ENCODE peak calls at places on chromosomes 5 and 9, in ten cellular contexts. B is right lobe of liver, T is transverse colon, A is upper lobe of left lung, S is lower leg skin, D is heart left ventricle, W is gastrocnemius medialis, R is ovary, K is prostate gland, Q is H54. E is an unnamed sample.

GRCh38 chr5:3606121-3606831 is 10.6 kb downstream of the IRX1 start:
- DNase-seq in B (no peak), T (no peak), A (peak), S (no peak), D (no peak), W (no peak), R (no peak), K (no peak), Q (no peak), E (no peak)

GRCh38 chr5:178237431-178238312 is 5.1 kb upstream of the PHYKPL start:
- DNase-seq in B (peak), T (peak), A (no peak), S (no peak), D (no peak), W (no peak), R (no peak), K (no peak), Q (no peak), E (no peak)

GRCh38 chr9:69036319-69036718 is 767 bp downstream of the FXN start:
- DNase-seq in B (no peak), T (peak), A (no peak), S (no peak), D (no peak), W (no peak), R (no peak), K (no peak), Q (no peak), E (no peak)

GRCh38 chr5:15683332-15683731 is 183.4 kb downstream of the FBXL7 start:
- DNase-seq in B (peak), T (peak), A (no peak), S (no peak), D (peak), W (no peak), R (no peak), K (no peak), Q (no peak), E (no peak)

GRCh38 chr5:68343421-68343826 is 127.9 kb downstream of the PIK3R1 start:
- DNase-seq in B (no peak), T (no peak), A (no peak), S (peak), D (peak), W (peak), R (peak), K (peak), Q (peak), E (no peak)

GRCh38 chr9:88574993-88575392 is 40.0 kb downstream of the NXNL2 start:
- DNase-seq in B (no peak), T (no peak), A (no peak), S (no peak), D (no peak), W (no peak), R (no peak), K (no peak), Q (no peak), E (no peak)

GRCh38 chr5:94199566-94199965 is 418.8 kb downstream of the KIAA0825 start:
- DNase-seq in B (no peak), T (no peak), A (no peak), S (no peak), D (no peak), W (no peak), R (no peak), K (no peak), Q (no peak), E (no peak)

GRCh38 chr5:98787131-98787719 is 13.8 kb downstream of the RGMB start:
- DNase-seq in B (no peak), T (no peak), A (no peak), S (no peak), D (no peak), W (peak), R (no peak), K (no peak), Q (no peak), E (no peak)

GRCh38 chr9:137972355-137972987 is 94.9 kb downstream of the CACNA1B start:
- DNase-seq in B (no peak), T (no peak), A (peak), S (no peak), D (no peak), W (no peak), R (no peak), K (no peak), Q (no peak), E (no peak)

GRCh38 chr5:37771731-37772130 is 68.1 kb downstream of the GDNF start:
- DNase-seq in B (no peak), T (no peak), A (no peak), S (no peak), D (no peak), W (no peak), R (no peak), K (no peak), Q (peak), E (no peak)

GRCh38 chr9:70677336-70677735 is 262.9 kb upstream of the KLF9 start:
- DNase-seq in B (no peak), T (no peak), A (no peak), S (no peak), D (no peak), W (no peak), R (no peak), K (no peak), Q (no peak), E (no peak)

GRCh38 chr9:88987646-88988045 is 3.6 kb upstream of the S1PR3 start:
- DNase-seq in B (no peak), T (no peak), A (no peak), S (no peak), D (no peak), W (no peak), R (no peak), K (no peak), Q (no peak), E (no peak)

GRCh38 chr5:9715891-9716335 is 85.8 kb upstream of the TAS2R1 start:
- DNase-seq in B (no peak), T (no peak), A (no peak), S (no peak), D (no peak), W (no peak), R (no peak), K (no peak), Q (no peak), E (no peak)

GRCh38 chr9:127898433-127899199 is 787 bp downstream of the ST6GALNAC6 start:
- DNase-seq in B (no peak), T (peak), A (peak), S (no peak), D (no peak), W (no peak), R (peak), K (no peak), Q (no peak), E (no peak)

GRCh38 chr9:74681901-74682300 is 184.8 kb downstream of the RORB start:
- DNase-seq in B (no peak), T (no peak), A (no peak), S (no peak), D (no peak), W (no peak), R (no peak), K (no peak), Q (no peak), E (no peak)

GRCh38 chr5:140348104-140348503 is 1.7 kb upstream of the HBEGF start:
- DNase-seq in B (no peak), T (peak), A (no peak), S (no peak), D (no peak), W (no peak), R (no peak), K (peak), Q (no peak), E (no peak)

GRCh38 chr5:141199359-141200235 is at the start of gene PCDHB11:
- DNase-seq in B (no peak), T (no peak), A (no peak), S (no peak), D (no peak), W (no peak), R (no peak), K (no peak), Q (peak), E (no peak)

GRCh38 chr5:177276886-177277285 is 26.6 kb downstream of the RAB24 start:
- DNase-seq in B (no peak), T (no peak), A (no peak), S (no peak), D (no peak), W (no peak), R (no peak), K (no peak), Q (no peak), E (no peak)

GRCh38 chr5:121559832-121560231 is 291.9 kb upstream of the FTMT start:
- DNase-seq in B (no peak), T (no peak), A (no peak), S (no peak), D (no peak), W (no peak), R (no peak), K (no peak), Q (no peak), E (no peak)

GRCh38 chr5:127844631-127845030 is 141.4 kb downstream of the CCDC192 start:
- DNase-seq in B (no peak), T (peak), A (no peak), S (no peak), D (peak), W (no peak), R (no peak), K (peak), Q (no peak), E (no peak)

GRCh38 chr5:87645241-87645640 is 232.5 kb upstream of the CCNH start:
- DNase-seq in B (no peak), T (no peak), A (no peak), S (no peak), D (no peak), W (no peak), R (no peak), K (no peak), Q (no peak), E (no peak)

GRCh38 chr5:87650284-87650683 is 237.6 kb upstream of the CCNH start:
- DNase-seq in B (no peak), T (no peak), A (no peak), S (no peak), D (no peak), W (no peak), R (no peak), K (no peak), Q (no peak), E (no peak)

GRCh38 chr5:87653242-87653641 is 240.5 kb upstream of the CCNH start:
- DNase-seq in B (no peak), T (no peak), A (no peak), S (no peak), D (no peak), W (no peak), R (no peak), K (no peak), Q (no peak), E (no peak)

GRCh38 chr5:87649455-87649854 is 236.7 kb upstream of the CCNH start:
- DNase-seq in B (no peak), T (no peak), A (no peak), S (no peak), D (no peak), W (no peak), R (no peak), K (no peak), Q (no peak), E (no peak)
- TF ChIP-seq POLR2A in B (no peak), T (no peak), A (no peak), S (no peak), D (no peak), W (no peak), R (no peak), K (no peak), Q (no peak), E (no peak)

GRCh38 chr9:134284741-134285140 is 41.5 kb upstream of the RXRA start:
- DNase-seq in B (no peak), T (no peak), A (no peak), S (no peak), D (no peak), W (no peak), R (no peak), K (no peak), Q (no peak), E (no peak)

GRCh38 chr9:134283111-134283515 is 43.1 kb upstream of the RXRA start:
- DNase-seq in B (peak), T (peak), A (peak), S (peak), D (peak), W (peak), R (peak), K (peak), Q (no peak), E (no peak)

GRCh38 chr9:134283692-134284265 is 42.5 kb upstream of the RXRA start:
- DNase-seq in B (no peak), T (no peak), A (peak), S (no peak), D (no peak), W (no peak), R (no peak), K (no peak), Q (no peak), E (no peak)

GRCh38 chr9:134285215-134285845 is 40.9 kb upstream of the RXRA start:
- DNase-seq in B (no peak), T (no peak), A (peak), S (no peak), D (no peak), W (no peak), R (no peak), K (no peak), Q (no peak), E (no peak)

DNA sequence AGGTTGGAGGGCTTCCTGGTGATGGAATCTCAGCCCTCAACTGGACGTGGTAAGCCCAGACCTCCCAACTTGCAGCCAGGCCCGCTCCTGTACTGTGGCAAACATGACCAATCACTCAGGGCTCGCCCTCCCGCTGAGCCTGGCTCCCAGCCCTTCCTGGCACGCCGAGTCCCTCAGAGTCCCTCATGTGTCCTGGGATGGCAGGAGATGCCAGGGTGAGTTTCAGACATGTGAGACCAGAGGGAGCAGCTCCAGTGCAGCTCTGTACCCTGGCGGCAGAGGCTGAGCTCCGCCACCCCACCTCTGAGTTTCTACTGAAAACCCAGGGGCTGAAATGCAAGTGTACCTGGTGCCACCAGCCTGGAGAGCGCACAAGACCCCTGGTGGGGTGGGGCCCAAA is 42.0 kb upstream of the RXRA start:
- DNase-seq in B (peak), T (no peak), A (no peak), S (no peak), D (peak), W (peak), R (no peak), K (peak), Q (peak), E (no peak)
- TF ChIP-seq POLR2A in B (no peak), T (no peak), A (no peak), S (no peak), D (no peak), W (no peak), R (no peak), K (no peak), Q (no peak), E (no peak)

GRCh38 chr9:34665381-34666250 is 3.2 kb upstream of the CCL27 start:
- DNase-seq in B (peak), T (peak), A (peak), S (peak), D (peak), W (peak), R (peak), K (peak), Q (peak), E (peak)
- TF ChIP-seq POLR2A in B (peak), T (peak), A (peak), S (peak), D (no peak), W (peak), R (peak), K (peak), Q (peak), E (peak)

DNA sequence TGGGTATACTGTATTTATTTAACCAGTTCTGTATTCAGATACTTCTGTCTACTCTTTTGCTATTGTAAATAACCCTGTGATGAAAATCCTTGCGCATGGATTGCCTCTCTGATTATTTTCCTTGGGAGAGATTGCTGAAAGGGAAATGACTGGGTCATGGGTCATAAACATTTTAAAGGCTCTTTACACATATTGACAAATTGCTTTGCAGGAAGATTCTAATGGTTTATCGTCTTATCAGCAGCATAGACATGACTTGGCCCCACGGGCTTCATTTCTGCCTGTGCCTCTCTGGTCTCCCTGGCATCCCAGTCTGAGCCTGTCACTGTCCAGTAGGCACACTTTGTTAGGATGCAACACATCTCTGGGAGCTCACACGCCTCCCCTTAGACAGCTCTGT is 52.3 kb downstream of the RGS3 start:
- DNase-seq in B (no peak), T (no peak), A (no peak), S (no peak), D (no peak), W (no peak), R (no peak), K (no peak), Q (no peak), E (no peak)
- TF ChIP-seq POLR2A in B (no peak), T (no peak), A (no peak), S (no peak), D (no peak), W (no peak), R (no peak), K (no peak), Q (no peak), E (no peak)

DNA sequence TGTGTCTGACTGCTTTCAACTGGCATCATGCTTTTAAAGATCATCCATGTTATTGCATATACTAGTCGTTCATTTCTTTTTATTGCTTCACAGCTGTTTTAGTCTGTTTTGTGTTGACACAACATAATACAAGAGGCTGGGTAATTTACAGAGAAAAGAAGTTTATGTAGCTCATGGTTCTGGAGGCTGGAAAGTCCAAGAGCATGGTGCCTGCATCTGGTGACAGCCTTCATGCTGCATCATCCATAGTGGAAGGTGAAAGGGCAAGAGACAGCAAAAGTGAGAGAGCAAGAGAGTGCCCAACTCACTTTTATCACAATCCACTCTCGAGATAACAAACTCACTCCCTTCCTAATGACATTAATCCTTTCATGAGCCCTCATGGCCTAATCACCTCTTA is 198.4 kb downstream of the NSG2 start:
- DNase-seq in B (no peak), T (no peak), A (no peak), S (no peak), D (no peak), W (no peak), R (no peak), K (no peak), Q (no peak), E (no peak)
- TF ChIP-seq POLR2A in B (no peak), T (no peak), A (no peak), S (no peak), D (no peak), W (no peak), R (no peak), K (no peak), Q (no peak), E (no peak)